ENCODE peak calls at places on chromosomes 12 and 14, in five cellular contexts. K is aorta, A is heart left ventricle, B is AG10803, V is breast epithelium. M is an unnamed sample.

GRCh38 chr14:76828339-76829015 is 2.3 kb downstream of the LRRC74A start:
- DNase-seq in A (no peak), V (no peak), K (no peak), B (no peak), M (no peak)

GRCh38 chr12:23556661-23557060 is 392.8 kb downstream of the SOX5 start:
- DNase-seq in A (no peak), B (no peak), V (no peak), K (no peak), M (no peak)

GRCh38 chr14:30283822-30284446 is 275.0 kb upstream of the G2E3 start:
- DNase-seq in B (peak; percentile 52), V (no peak), K (no peak), A (no peak), M (no peak)

GRCh38 chr12:4505381-4505986 is 33.2 kb upstream of the RAD51AP1 start:
- DNase-seq in B (peak; percentile 33), K (no peak), A (no peak), V (no peak), M (no peak)

GRCh38 chr14:94621358-94622134 is 9.4 kb downstream of the SERPINA3 start:
- DNase-seq in K (no peak), V (no peak), A (no peak), B (no peak), M (peak; percentile 36)

GRCh38 chr12:48002773-48003218 is 1.5 kb downstream of the COL2A1 start:
- DNase-seq in V (no peak), K (peak; percentile 87), A (no peak), B (peak; percentile 21), M (peak; percentile 71)

GRCh38 chr12:127984386-127985055 is 282.4 kb upstream of the TMEM132C start:
- DNase-seq in V (no peak), B (peak; percentile 59), K (no peak), A (no peak), M (no peak)

GRCh38 chr12:27865421-27865820 is 85.4 kb upstream of the MANSC4 start:
- DNase-seq in A (no peak), B (peak; percentile 98), V (no peak), K (no peak), M (no peak)

GRCh38 chr14:104140213-104140462 is 1.8 kb downstream of the KIF26A start:
- DNase-seq in K (peak; percentile 27), A (peak; percentile 56), B (no peak), V (no peak), M (no peak)

GRCh38 chr12:32548691-32549412 is 130.2 kb upstream of the DNM1L start:
- DNase-seq in A (no peak), V (no peak), B (peak; percentile 93), K (no peak), M (no peak)

GRCh38 chr14:74834682-74835392 is 41.1 kb downstream of the PROX2 start:
- DNase-seq in V (no peak), B (no peak), K (no peak), A (no peak), M (no peak)

GRCh38 chr14:97618401-97618800 is 821.2 kb downstream of the VRK1 start:
- DNase-seq in B (no peak), K (no peak), A (no peak), V (no peak), M (no peak)

GRCh38 chr14:71411280-71411595 is 504.0 kb downstream of the PCNX1 start:
- DNase-seq in V (no peak), K (no peak), A (no peak), B (no peak), M (no peak)
- H3K4me3 ChIP-seq in V (no peak overlapping the region), K (no peak overlapping the region), A (no peak overlapping the region), B (no peak overlapping the region), M (no peak overlapping the region)

GRCh38 chr12:11687538-11687937 is 38.1 kb downstream of the ETV6 start:
- DNase-seq in A (no peak), B (no peak), K (no peak), V (no peak), M (no peak)

GRCh38 chr12:11693068-11693467 is 43.6 kb downstream of the ETV6 start:
- DNase-seq in B (no peak), K (no peak), V (no peak), A (no peak), M (no peak)

GRCh38 chr12:11688379-11688778 is 38.9 kb downstream of the ETV6 start:
- DNase-seq in K (no peak), A (no peak), V (no peak), B (no peak), M (no peak)

GRCh38 chr12:11688831-11689230 is 39.4 kb downstream of the ETV6 start:
- DNase-seq in A (no peak), K (no peak), V (no peak), B (peak; percentile 75), M (no peak)

GRCh38 chr12:11689591-11690158 is 40.2 kb downstream of the ETV6 start:
- DNase-seq in K (no peak), A (no peak), B (no peak), V (no peak), M (no peak)
- H3K4me3 ChIP-seq in K (no peak overlapping the region), A (no peak overlapping the region), B (no peak overlapping the region), V (no peak overlapping the region), M (no peak overlapping the region)

DNA sequence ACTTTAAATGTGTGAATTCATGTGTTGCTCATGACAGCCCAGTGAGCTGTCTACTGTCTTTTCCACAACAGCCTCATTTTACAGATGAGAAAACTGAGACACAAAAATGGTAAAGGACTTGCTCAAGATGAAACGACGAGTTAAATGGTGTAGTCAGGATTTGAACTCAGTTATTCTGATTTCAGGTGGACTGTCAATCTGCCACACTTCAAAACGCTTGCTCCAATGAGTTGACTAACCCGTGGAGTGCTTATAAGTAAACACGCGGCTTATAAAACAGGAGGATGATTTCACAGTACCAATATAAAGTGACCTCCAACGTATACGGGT is 652 bp upstream of the POLE2 start:
- DNase-seq in A (no peak), V (no peak), K (no peak), B (no peak), M (no peak)
- H3K4me3 ChIP-seq in A (peak overlapping the region; percentile 63), V (peak overlapping the region; percentile 95), K (no peak overlapping the region), B (no peak overlapping the region), M (peak overlapping the region; percentile 83)

GRCh38 chr12:57487055-57487596 is 742 bp upstream of the MARS1 start:
- DNase-seq in B (no peak), V (no peak), K (peak; percentile 74), A (no peak), M (no peak)
- H3K4me3 ChIP-seq in B (no peak overlapping the region), V (peak overlapping the region; percentile 100), K (no peak overlapping the region), A (peak overlapping the region; percentile 83), M (peak overlapping the region; percentile 80)

GRCh38 chr14:101563352-101563653 is 2.0 kb downstream of the DIO3 start:
- DNase-seq in A (no peak), V (no peak), B (no peak), K (no peak), M (no peak)
- H3K4me3 ChIP-seq in A (no peak overlapping the region), V (no peak overlapping the region), B (no peak overlapping the region), K (no peak overlapping the region), M (no peak overlapping the region)

DNA sequence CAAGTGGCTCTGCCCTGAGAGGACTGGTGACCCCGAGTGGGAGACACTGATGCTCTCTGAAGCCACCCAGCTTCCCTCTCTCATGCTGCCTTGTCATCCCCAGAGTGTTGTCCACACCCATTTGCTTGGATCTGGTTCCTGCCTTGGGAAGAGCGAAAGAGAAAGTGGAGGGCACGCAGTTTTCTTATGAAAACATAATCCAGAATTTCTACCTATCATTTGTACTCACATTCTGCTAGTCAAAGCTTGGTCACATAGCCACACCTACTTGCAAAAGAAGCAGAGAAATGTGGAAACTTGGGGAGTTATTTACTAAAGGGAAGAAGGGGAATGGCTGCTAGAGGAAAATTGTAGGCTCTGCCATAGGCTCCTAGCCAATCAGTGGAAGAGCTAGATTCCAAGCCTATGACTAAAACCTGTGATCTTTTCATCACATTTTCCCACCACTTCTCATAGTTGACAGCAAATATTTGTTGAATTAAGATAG is 326.3 kb downstream of the ZFP36L1 start:
- DNase-seq in B (peak; percentile 97), A (no peak), V (no peak), K (no peak), M (no peak)
- H3K4me3 ChIP-seq in B (peak overlapping the region; percentile 40), A (no peak overlapping the region), V (peak overlapping the region; percentile 30), K (no peak overlapping the region), M (no peak overlapping the region)

DNA sequence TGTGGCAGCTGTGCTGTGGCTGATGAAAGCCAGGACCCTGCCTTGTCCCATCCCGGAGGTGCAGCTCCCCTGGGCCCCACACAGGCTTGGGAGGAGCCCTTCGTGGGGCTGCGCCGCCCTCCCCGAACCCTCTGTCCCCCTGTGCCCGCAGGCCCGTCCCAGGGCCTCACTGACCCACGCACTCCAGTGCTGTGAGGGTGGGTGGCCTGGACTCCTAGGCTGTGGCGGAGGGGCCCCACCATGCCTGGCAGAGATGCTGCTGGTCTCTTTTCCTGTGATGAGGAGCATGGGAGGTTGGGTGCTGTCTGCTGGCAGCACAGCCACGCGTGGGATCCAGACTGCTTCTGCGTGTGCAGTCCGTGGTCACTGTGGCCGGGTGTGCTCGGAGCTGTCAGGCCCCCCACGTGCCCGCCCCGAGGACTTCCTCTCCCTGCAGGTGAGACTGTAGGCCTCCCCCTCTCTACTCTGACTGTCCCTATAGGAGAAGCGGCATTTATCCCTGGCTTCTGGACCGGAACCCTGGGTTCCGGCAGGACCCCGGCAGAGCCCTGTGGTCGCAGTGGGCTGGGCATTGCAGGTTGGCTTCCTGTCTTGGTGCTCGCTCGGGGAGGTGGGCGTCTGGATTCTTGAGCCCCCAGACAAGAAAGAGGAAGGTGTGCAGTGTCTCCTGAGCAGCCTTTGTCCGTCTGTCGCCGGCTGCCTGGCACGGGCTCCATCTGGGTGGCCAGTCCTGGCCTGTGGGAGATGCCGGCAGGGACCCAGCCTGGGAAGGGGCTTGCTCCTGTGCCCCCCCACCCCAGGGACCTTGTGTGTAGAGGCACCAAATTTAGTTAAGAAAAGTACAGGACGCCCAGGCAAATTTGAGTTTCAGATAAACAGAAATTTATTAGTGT is 2.3 kb downstream of the MTA1 start:
- DNase-seq in B (no peak), K (no peak), V (no peak), A (peak; percentile 60), M (peak; percentile 64)
- H3K4me3 ChIP-seq in B (peak overlapping the region; percentile 80), K (no peak overlapping the region), V (peak overlapping the region; percentile 79), A (peak overlapping the region; percentile 70), M (peak overlapping the region; percentile 72)

GRCh38 chr12:113948151-113948914 is 17.8 kb downstream of the RBM19 start:
- DNase-seq in V (no peak), A (no peak), B (no peak), K (no peak), M (no peak)
- H3K4me3 ChIP-seq in V (no peak overlapping the region), A (no peak overlapping the region), B (no peak overlapping the region), K (no peak overlapping the region), M (no peak overlapping the region)

GRCh38 chr12:52874573-52875435 is 26.0 kb upstream of the KRT78 start:
- DNase-seq in A (no peak), K (no peak), V (no peak), B (no peak), M (no peak)
- H3K4me3 ChIP-seq in A (peak overlapping the region; percentile 48), K (no peak overlapping the region), V (peak overlapping the region; percentile 74), B (peak overlapping the region; percentile 48), M (peak overlapping the region; percentile 52)

GRCh38 chr14:59920378-59920683 is 387 bp downstream of the LRRC9 start:
- DNase-seq in K (no peak), V (no peak), B (no peak), A (no peak), M (no peak)
- H3K4me3 ChIP-seq in K (no peak overlapping the region), V (no peak overlapping the region), B (no peak overlapping the region), A (no peak overlapping the region), M (no peak overlapping the region)